ENCODE peak calls at places on chromosomes 12 and 14, in ten cellular contexts. W is lower lobe of right lung; H is neural crest cell; G is choroid plexus epithelial cell; L is fibroblast of mammary gland; F is body of pancreas; Y is CD4-positive, alpha-beta T cell; U is RWPE1; J is dorsolateral prefrontal cortex; D is Panc1. T is an unnamed sample.

GRCh38 chr12:116524964-116525379 is 34.2 kb upstream of the MAP1LC3B2 start:
- DNase-seq in F (no peak), Y (no peak), D (no peak), W (no peak), U (peak), L (peak), H (no peak), J (no peak), G (no peak), T (no peak)

GRCh38 chr12:40253936-40254335 is 29.1 kb downstream of the LRRK2 start:
- DNase-seq in J (no peak), W (no peak), Y (no peak), U (no peak), H (no peak), F (no peak), D (no peak), L (peak), G (peak), T (no peak)

GRCh38 chr14:45664668-45665356 is 411.8 kb upstream of the MIS18BP1 start:
- DNase-seq in Y (no peak), W (no peak), H (no peak), J (no peak), U (no peak), D (no peak), G (no peak), F (no peak), L (no peak), T (no peak)

GRCh38 chr14:23376477-23377200 is at the start of gene CMTM5:
- DNase-seq in W (no peak), U (no peak), G (no peak), Y (no peak), D (no peak), F (no peak), L (no peak), J (peak), H (peak), T (peak)

GRCh38 chr14:37466623-37467088 is 128.4 kb downstream of the FOXA1 start:
- DNase-seq in G (peak), Y (no peak), W (no peak), J (no peak), D (no peak), F (no peak), U (no peak), L (peak), H (no peak), T (no peak)

GRCh38 chr12:118374909-118375308 is 1.4 kb upstream of the SUDS3 start:
- DNase-seq in L (peak), G (no peak), W (no peak), J (no peak), Y (no peak), H (no peak), D (no peak), F (no peak), U (no peak), T (no peak)

GRCh38 chr12:99390707-99391106 is 256.8 kb upstream of the GARIN6 start:
- DNase-seq in Y (no peak), G (no peak), D (no peak), W (no peak), F (peak), H (peak), U (no peak), J (peak), L (peak), T (peak)

GRCh38 chr14:97379091-97379531 is 581.9 kb downstream of the VRK1 start:
- DNase-seq in D (no peak), L (no peak), F (no peak), W (no peak), G (no peak), H (no peak), Y (no peak), U (no peak), J (no peak), T (no peak)

GRCh38 chr12:54159140-54159539 is 29.6 kb downstream of the SMUG1 start:
- DNase-seq in U (peak), H (peak), W (no peak), D (no peak), J (no peak), L (no peak), G (peak), F (no peak), Y (no peak), T (peak)

GRCh38 chr12:89111964-89112363 is 240.3 kb downstream of the DUSP6 start:
- DNase-seq in W (no peak), L (no peak), H (no peak), F (no peak), U (no peak), D (no peak), Y (no peak), J (no peak), G (no peak), T (no peak)

GRCh38 chr12:67618303-67618702 is 30.2 kb upstream of the DYRK2 start:
- DNase-seq in L (no peak), Y (no peak), G (no peak), F (no peak), U (no peak), D (no peak), W (no peak), J (no peak), H (no peak), T (no peak)

GRCh38 chr14:23645504-23645811 is 9.3 kb downstream of the DHRS2 start:
- DNase-seq in W (no peak), D (no peak), H (no peak), Y (no peak), J (no peak), G (no peak), L (no peak), U (no peak), F (no peak), T (no peak)

DNA sequence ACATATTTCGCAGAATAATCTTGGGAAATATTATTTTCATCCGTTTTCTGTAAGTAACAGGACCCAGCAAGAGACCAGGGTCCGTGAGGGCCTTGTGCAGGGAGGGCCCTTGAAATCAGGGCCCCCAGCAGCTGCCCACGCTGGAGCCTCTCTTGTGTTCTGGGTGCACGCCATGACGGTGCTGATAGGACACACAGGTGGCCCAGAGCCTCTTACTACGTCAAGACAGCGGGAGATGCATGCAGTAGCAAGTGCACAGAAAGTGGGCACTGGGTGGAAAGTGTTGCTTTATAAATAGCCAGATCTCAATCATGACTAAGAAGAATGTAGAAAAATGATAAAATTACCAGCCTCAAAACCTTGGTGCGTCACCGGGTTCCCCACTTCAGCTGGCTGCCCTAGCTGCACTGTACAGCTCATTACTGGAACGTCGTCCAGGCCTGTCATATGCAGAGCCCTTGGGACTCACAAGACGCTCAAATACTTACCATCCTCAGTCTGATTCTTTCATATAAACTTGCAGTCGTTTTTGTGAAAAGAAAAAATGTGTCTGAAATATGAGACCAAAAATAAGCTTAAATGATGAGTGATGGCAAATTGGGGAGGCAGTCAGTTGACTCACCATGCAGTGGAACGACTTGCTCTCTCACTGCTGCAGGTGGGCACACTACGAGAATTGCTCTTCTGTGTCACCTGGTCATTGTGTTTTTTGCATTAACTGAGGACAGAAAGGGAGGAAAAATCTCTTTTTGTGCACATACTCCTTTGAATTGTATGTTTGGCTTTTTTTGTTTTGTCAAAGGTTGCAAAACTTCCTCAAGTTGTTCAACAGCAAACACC is 68.2 kb downstream of the DDX51 start:
- DNase-seq in W (no peak), G (no peak), L (no peak), U (no peak), H (no peak), F (no peak), J (no peak), Y (no peak), D (no peak), T (no peak)
- TF ChIP-seq CTCF in W (no peak), G (no peak), L (no peak), U (no peak), H (no peak), F (no peak), J (no peak), Y (no peak), D (peak), T (no peak)

DNA sequence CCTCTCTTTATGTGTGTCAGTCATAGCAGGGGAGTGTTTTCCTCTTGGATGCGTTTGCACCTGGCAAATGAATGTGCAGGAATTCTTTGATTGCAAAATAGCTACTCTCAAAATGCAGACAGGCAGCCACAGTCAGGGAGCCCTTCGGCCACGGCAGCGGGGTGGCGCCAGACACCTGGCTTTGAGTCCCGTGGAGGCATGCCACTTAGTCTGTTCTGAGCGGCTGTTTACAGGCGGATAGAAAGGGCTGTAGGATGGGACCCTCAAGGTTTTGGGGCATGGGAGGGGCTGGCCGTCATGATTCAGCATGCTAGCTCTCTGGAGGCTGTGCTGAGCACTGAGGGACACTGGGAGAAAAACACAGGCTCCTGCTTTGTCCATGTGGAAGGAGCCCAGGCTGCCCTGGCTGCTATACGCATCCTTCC is 117.1 kb downstream of the SLC25A47 start:
- DNase-seq in W (peak), D (peak), J (peak), L (peak), H (peak), G (peak), Y (no peak), F (peak), U (peak), T (peak)
- TF ChIP-seq CTCF in W (peak), D (peak), J (peak), L (peak), H (peak), G (peak), Y (peak), F (peak), U (peak), T (peak)

DNA sequence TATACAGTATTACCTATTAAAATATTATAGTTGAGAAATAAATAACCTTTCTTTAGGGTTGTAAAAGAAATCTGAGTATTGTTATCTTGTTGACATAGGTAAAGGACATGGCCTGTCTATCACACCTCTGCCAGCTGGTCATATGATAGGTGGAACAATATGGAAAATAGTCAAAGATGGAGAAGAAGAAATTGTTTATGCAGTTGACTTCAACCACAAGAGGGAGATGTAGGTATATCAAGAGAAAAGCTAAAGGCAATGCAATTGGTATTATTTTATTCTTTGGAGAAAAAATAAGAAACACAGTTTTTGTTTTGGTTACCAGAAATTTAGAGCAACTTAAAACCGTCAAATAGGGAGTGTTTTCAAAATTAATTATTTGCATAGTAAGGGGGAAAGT is 13.5 kb downstream of the CPSF2 start:
- DNase-seq in Y (no peak), W (no peak), H (no peak), F (no peak), J (no peak), U (no peak), G (peak), D (no peak), L (peak), T (no peak)
- TF ChIP-seq CTCF in Y (peak), W (peak), H (peak), F (peak), J (peak), U (peak), G (peak), D (peak), L (peak), T (peak)

GRCh38 chr12:124913474-124914391 is 717 bp downstream of the UBC start:
- DNase-seq in W (peak), L (peak), H (peak), G (peak), D (no peak), F (peak), Y (peak), J (peak), U (no peak), T (peak)
- TF ChIP-seq CTCF in W (peak), L (peak), H (peak), G (peak), D (peak), F (peak), Y (peak), J (peak), U (peak), T (peak)

GRCh38 chr12:52952082-52952801 is 3.3 kb downstream of the KRT18 start:
- DNase-seq in L (no peak), Y (no peak), U (no peak), F (peak), H (no peak), W (peak), J (no peak), G (no peak), D (no peak), T (no peak)
- TF ChIP-seq CTCF in L (no peak), Y (no peak), U (no peak), F (peak), H (no peak), W (peak), J (no peak), G (peak), D (no peak), T (no peak)

GRCh38 chr12:46718495-46718894 is 107.3 kb downstream of the SLC38A4 start:
- DNase-seq in U (no peak), H (no peak), Y (no peak), J (no peak), W (no peak), F (no peak), D (no peak), G (no peak), L (no peak), T (no peak)
- TF ChIP-seq CTCF in U (no peak), H (no peak), Y (no peak), J (no peak), W (no peak), F (no peak), D (no peak), G (no peak), L (no peak), T (no peak)

GRCh38 chr12:131511391-131511802 is 199.5 kb upstream of the SFSWAP start:
- DNase-seq in W (no peak), D (peak), F (no peak), Y (peak), U (peak), H (no peak), G (peak), J (peak), L (peak), T (no peak)

GRCh38 chr12:131510431-131510830 is 200.5 kb upstream of the SFSWAP start:
- DNase-seq in F (no peak), U (no peak), W (no peak), G (no peak), J (no peak), Y (no peak), L (no peak), D (no peak), H (no peak), T (no peak)

GRCh38 chr12:131513606-131514005 is 197.3 kb upstream of the SFSWAP start:
- DNase-seq in G (no peak), H (no peak), Y (no peak), F (no peak), U (no peak), L (no peak), J (no peak), W (no peak), D (no peak), T (no peak)

GRCh38 chr12:131509706-131510105 is 201.2 kb upstream of the SFSWAP start:
- DNase-seq in U (no peak), G (no peak), H (no peak), J (no peak), L (no peak), Y (no peak), W (peak), D (no peak), F (no peak), T (no peak)

GRCh38 chr12:131511803-131512564 is 198.9 kb upstream of the SFSWAP start:
- DNase-seq in Y (no peak), U (no peak), D (no peak), F (no peak), W (no peak), J (no peak), H (no peak), G (no peak), L (no peak), T (no peak)
- TF ChIP-seq CTCF in Y (no peak), U (no peak), D (no peak), F (no peak), W (no peak), J (no peak), H (no peak), G (no peak), L (no peak), T (no peak)

GRCh38 chr12:127770123-127770522 is 496.8 kb upstream of the TMEM132C start:
- DNase-seq in G (no peak), J (no peak), U (no peak), Y (no peak), D (no peak), L (no peak), F (no peak), W (no peak), H (no peak), T (no peak)
- TF ChIP-seq CTCF in G (no peak), J (no peak), U (no peak), Y (no peak), D (no peak), L (no peak), F (no peak), W (no peak), H (no peak), T (no peak)

GRCh38 chr12:62934799-62935674 is at the start of gene PPM1H:
- DNase-seq in W (peak), H (peak), J (peak), L (peak), D (peak), Y (no peak), G (peak), F (peak), U (peak), T (peak)
- TF ChIP-seq CTCF in W (peak), H (peak), J (peak), L (no peak), D (peak), Y (no peak), G (peak), F (peak), U (peak), T (peak)

DNA sequence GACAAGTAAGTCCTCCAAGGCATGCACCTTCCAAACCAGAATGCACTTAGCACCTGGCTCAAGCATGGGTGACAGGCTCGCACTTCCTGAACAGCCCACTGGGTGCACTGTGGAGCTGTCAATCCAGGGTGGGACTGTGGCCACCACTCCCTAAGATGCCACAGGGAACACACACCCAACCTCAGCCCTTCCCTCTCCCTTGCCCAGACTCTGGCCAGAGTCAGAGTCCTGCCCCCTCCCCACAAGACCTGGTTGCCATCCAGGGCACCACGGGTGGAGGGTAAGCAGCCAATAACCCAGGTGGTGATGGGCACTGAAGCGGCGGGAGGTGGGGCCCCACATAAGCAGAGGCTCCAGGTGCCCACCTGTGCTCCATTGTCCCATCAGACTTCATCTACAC is 160.6 kb downstream of the MYRFL start:
- DNase-seq in W (no peak), J (no peak), Y (no peak), H (no peak), D (no peak), L (no peak), F (no peak), U (peak), G (peak), T (peak)
- TF ChIP-seq CTCF in W (peak), J (no peak), Y (no peak), H (peak), D (peak), L (peak), F (peak), U (peak), G (peak), T (no peak)

T was measured in nephron progenitor cell.